ENCODE peak calls at places on chromosomes 13 and 19, in four cellular contexts. I is IMR-90, A is ascending aorta, U is suprapubic skin. H is an unnamed sample.

GRCh38 chr13:23674795-23675640 is 104.8 kb downstream of the TNFRSF19 start:
- DNase-seq in U (no peak), I (peak; percentile 99), A (no peak), H (peak; percentile 49)

GRCh38 chr13:45364876-45365557 is 24.0 kb upstream of the TPT1 start:
- DNase-seq in I (no peak), U (no peak), A (no peak), H (no peak)

GRCh38 chr13:114067381-114067885 is 65.0 kb downstream of the RASA3 start:
- DNase-seq in U (no peak), I (peak; percentile 68), A (no peak), H (no peak)

GRCh38 chr19:19866599-19867248 is 1.0 kb downstream of the ZNF253 start:
- DNase-seq in A (no peak), I (no peak), U (no peak), H (no peak)

GRCh38 chr19:10717356-10718204 is at the start of gene DNM2:
- DNase-seq in U (peak; percentile 99), A (peak; percentile 99), I (peak; percentile 100), H (peak; percentile 99)

GRCh38 chr19:36196249-36196648 is 18.2 kb downstream of the ZNF565 start:
- DNase-seq in A (no peak), I (no peak), U (no peak), H (no peak)

GRCh38 chr19:57682226-57682766 is 519 bp downstream of the ZNF551 start:
- DNase-seq in U (no peak), I (no peak), A (no peak), H (no peak)

GRCh38 chr13:66205807-66206206 is 1024.3 kb downstream of the PCDH9 start:
- DNase-seq in I (no peak), A (no peak), U (no peak), H (no peak)

GRCh38 chr19:37966211-37967072 is 59.4 kb downstream of the SIPA1L3 start:
- DNase-seq in A (no peak), U (peak; percentile 52), I (peak; percentile 39), H (no peak)

GRCh38 chr19:56765107-56765506 is 75.4 kb downstream of the PEG3 start:
- DNase-seq in A (no peak), I (no peak), U (no peak), H (no peak)

GRCh38 chr13:86563308-86563707 is 764.1 kb upstream of the SLITRK6 start:
- DNase-seq in U (no peak), A (no peak), I (peak; percentile 75), H (no peak)

GRCh38 chr19:35279985-35280821 is 2.1 kb upstream of the HAMP start:
- DNase-seq in A (no peak), U (no peak), I (no peak), H (no peak)

GRCh38 chr13:33016414-33017409 is at the start of gene KL:
- DNase-seq in A (no peak), I (no peak), U (peak; percentile 67), H (peak; percentile 20)

GRCh38 chr19:10961763-10962536 is 1.1 kb downstream of the SMARCA4 start:
- DNase-seq in I (peak; percentile 12), U (no peak), A (no peak), H (no peak)

GRCh38 chr19:47369923-47370625 is 21.0 kb downstream of the DHX34 start:
- DNase-seq in I (peak; percentile 74), A (no peak), U (no peak), H (peak; percentile 35)

GRCh38 chr13:43389573-43389972 is 366.2 kb downstream of the DNAJC15 start:
- DNase-seq in U (no peak), A (no peak), I (peak; percentile 53), H (no peak)

GRCh38 chr19:48844472-48844871 is 8.2 kb upstream of the HSD17B14 start:
- DNase-seq in A (no peak), U (no peak), I (peak; percentile 68), H (peak; percentile 22)

GRCh38 chr13:106145997-106146864 is 389.2 kb downstream of the EFNB2 start:
- DNase-seq in A (no peak), U (no peak), I (no peak), H (no peak)

GRCh38 chr13:22198001-22198400 is 527.1 kb downstream of the FGF9 start:
- DNase-seq in A (no peak), U (no peak), I (no peak), H (no peak)

GRCh38 chr19:7505682-7506384 is 10.1 kb upstream of the ZNF358 start:
- DNase-seq in A (no peak), U (no peak), I (no peak), H (no peak)

GRCh38 chr19:31260171-31260933 is 88.9 kb downstream of the TSHZ3 start:
- DNase-seq in A (no peak), U (no peak), I (no peak), H (no peak)

GRCh38 chr19:45768644-45769053 is 403 bp downstream of the SIX5 start:
- DNase-seq in A (no peak), I (peak; percentile 41), U (no peak), H (peak; percentile 64)

GRCh38 chr13:46796515-46797467 is at the start of gene ESD:
- DNase-seq in U (peak; percentile 95), A (peak; percentile 66), I (peak; percentile 87), H (peak; percentile 95)

GRCh38 chr13:46057251-46058015 is 4.9 kb upstream of the ZC3H13 start:
- DNase-seq in I (peak; percentile 18), U (no peak), A (no peak), H (no peak)

GRCh38 chr19:55691561-55692481 is 16.8 kb downstream of the EPN1 start:
- DNase-seq in U (peak; percentile 51), A (no peak), I (no peak), H (no peak)

GRCh38 chr13:39916330-39916729 is 260.9 kb downstream of the COG6 start:
- DNase-seq in I (no peak), A (no peak), U (no peak), H (no peak)

GRCh38 chr19:4059931-4060620 is 6.6 kb downstream of the ZBTB7A start:
- DNase-seq in U (peak; percentile 91), A (no peak), I (no peak), H (no peak)

GRCh38 chr19:16078759-16079707 is 2.7 kb downstream of the TPM4 start:
- DNase-seq in A (no peak), U (peak; percentile 83), I (peak; percentile 98), H (peak; percentile 97)

GRCh38 chr19:49469828-49470614 is 4.0 kb upstream of the FLT3LG start:
- DNase-seq in U (no peak), A (no peak), I (peak; percentile 32), H (no peak)

GRCh38 chr13:28822801-28823200 is 2.7 kb downstream of the MTUS2 start:
- DNase-seq in I (no peak), U (no peak), A (no peak), H (no peak)
- H3K4me3 ChIP-seq in I (no peak overlapping the region), U (no peak overlapping the region), A (no peak overlapping the region), H (no peak overlapping the region)

GRCh38 chr13:111282425-111282824 is 38.0 kb upstream of the TEX29 start:
- DNase-seq in U (no peak), A (no peak), I (no peak), H (no peak)

GRCh38 chr13:111281751-111282311 is 38.6 kb upstream of the TEX29 start:
- DNase-seq in U (no peak), I (peak; percentile 85), A (no peak), H (no peak)

GRCh38 chr13:111280226-111280625 is 40.2 kb upstream of the TEX29 start:
- DNase-seq in A (no peak), I (no peak), U (no peak), H (no peak)

GRCh38 chr13:111279253-111279652 is 41.2 kb upstream of the TEX29 start:
- DNase-seq in A (no peak), U (no peak), I (no peak), H (no peak)

GRCh38 chr13:111280666-111281577 is 39.5 kb upstream of the TEX29 start:
- DNase-seq in A (no peak), I (peak; percentile 86), U (no peak), H (no peak)
- H3K36me3 ChIP-seq in A (peaks cover 64% of the 10 kb centered on the region), I (peaks cover 37% of the 10 kb centered on the region), U (peaks cover 80% of the 10 kb centered on the region), H (peaks cover 41% of the 10 kb centered on the region)

DNA sequence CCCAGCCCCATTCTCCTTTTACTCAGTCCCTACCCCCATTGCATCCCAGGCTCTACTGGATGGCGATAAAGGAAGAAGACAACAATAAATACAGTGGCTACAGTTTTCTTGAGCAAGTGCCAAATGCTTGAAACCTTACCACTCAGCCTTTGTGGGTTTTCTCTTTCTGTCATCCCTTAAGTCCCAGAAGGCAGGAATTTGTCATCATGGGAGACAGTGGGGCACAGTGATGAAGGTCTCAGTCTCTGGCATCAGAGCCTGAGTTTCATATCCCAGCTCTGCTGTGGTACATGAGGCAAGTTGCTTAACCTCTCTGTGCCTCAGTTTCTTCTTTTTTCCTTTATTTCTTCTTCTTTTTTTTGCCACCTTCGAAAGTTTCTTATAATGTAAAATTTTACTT is 5.1 kb upstream of the COMP start:
- DNase-seq in U (no peak), A (no peak), I (no peak), H (no peak)
- H3K27me3 ChIP-seq in U (peaks cover 61% of the 10 kb centered on the region), A (peaks cover 1% of the 10 kb centered on the region), I (peaks cover 61% of the 10 kb centered on the region), H (peaks cover 9% of the 10 kb centered on the region)

GRCh38 chr19:39156891-39157230 is 31.3 kb downstream of the PAK4 start:
- DNase-seq in U (no peak), I (no peak), A (no peak), H (no peak)
- H3K4me3 ChIP-seq in U (peak overlapping the region; percentile 19), I (peak overlapping the region; percentile 25), A (no peak overlapping the region), H (no peak overlapping the region)

GRCh38 chr13:98893361-98893760 is 84.5 kb downstream of the DOCK9 start:
- DNase-seq in A (no peak), U (no peak), I (no peak), H (no peak)

GRCh38 chr13:98897706-98898105 is 80.2 kb downstream of the DOCK9 start:
- DNase-seq in U (no peak), I (no peak), A (no peak), H (no peak)

GRCh38 chr13:98900442-98900841 is 77.4 kb downstream of the DOCK9 start:
- DNase-seq in I (no peak), A (no peak), U (no peak), H (no peak)

GRCh38 chr13:98896083-98896867 is 81.6 kb downstream of the DOCK9 start:
- DNase-seq in U (no peak), A (no peak), I (no peak), H (no peak)

GRCh38 chr13:98896868-98897144 is 81.1 kb downstream of the DOCK9 start:
- DNase-seq in U (no peak), I (no peak), A (no peak), H (no peak)
- H3K36me3 ChIP-seq in U (peaks cover 45% of the 10 kb centered on the region), I (no peaks in the 10 kb centered on the region), A (peaks cover 34% of the 10 kb centered on the region), H (no peaks in the 10 kb centered on the region)

DNA sequence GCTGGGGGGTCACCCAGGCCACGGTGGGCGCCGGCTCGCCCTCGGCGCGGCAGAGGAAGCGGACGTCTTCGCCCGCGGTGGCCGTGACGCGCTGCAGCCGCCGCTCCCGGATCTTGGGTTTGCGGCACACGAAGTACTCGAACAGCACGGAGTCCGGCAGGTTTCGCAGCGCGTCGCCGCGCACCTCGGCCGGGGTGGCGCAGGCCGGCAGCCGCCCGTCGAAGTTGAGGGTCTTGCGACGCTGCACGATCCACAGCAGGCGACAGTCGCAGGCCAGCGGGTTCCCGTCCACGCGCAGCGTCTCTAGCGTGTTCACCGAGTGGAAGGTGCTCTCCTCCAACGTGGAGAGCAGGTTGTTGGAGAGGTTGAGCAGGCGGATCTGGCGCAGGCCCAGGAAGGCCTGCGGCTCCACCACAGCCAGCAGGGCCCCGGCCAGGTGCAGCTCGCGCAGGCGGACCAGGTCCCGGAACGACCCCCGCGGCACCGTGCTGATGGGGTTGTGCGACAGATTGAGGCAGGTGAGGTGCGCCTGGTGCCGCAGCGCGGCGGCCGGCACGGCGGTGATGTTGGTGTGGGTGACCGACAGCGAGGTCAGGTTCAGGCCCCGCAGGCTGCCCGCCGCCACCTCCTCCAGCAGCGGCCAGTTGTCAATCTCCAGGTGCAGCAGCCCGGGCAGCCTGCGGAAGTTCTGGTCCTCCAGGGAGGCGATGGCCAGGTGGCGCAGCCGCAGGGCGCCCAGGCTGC is 8.6 kb upstream of the PEAK3 start:
- DNase-seq in A (no peak), U (no peak), I (no peak), H (no peak)
- H3K27me3 ChIP-seq in A (peaks cover 16% of the 10 kb centered on the region), U (peaks cover 52% of the 10 kb centered on the region), I (peaks cover 68% of the 10 kb centered on the region), H (no peaks in the 10 kb centered on the region)

GRCh38 chr13:51639171-51639570 is 54.9 kb downstream of the WDFY2 start:
- DNase-seq in A (no peak), I (peak; percentile 11), U (no peak), H (no peak)
- H3K4me3 ChIP-seq in A (no peak overlapping the region), I (no peak overlapping the region), U (no peak overlapping the region), H (no peak overlapping the region)